ENCODE peak calls at places on chromosomes 4 and X, in ten cellular contexts. R is right cardiac atrium, S is MM.1S, T is tibial nerve, X is kidney epithelial cell, Y is brain microvascular endothelial cell, W is AG10803, D is sigmoid colon, A is GM23248, E is heart left ventricle. N is an unnamed sample.

GRCh38 chr4:112036881-112037280 is 108.4 kb upstream of the FAM241A start:
- DNase-seq in R (no peak), S (no peak), T (no peak), X (no peak), Y (no peak), W (peak; percentile 20), D (no peak), A (peak; percentile 35), E (no peak), N (no peak)

GRCh38 chrX:14963447-14964236 is 90.4 kb downstream of the MOSPD2 start:
- DNase-seq in R (no peak), S (no peak), T (no peak), X (peak; percentile 9), Y (peak; percentile 9), W (peak; percentile 65), D (no peak), A (peak; percentile 53), E (no peak), N (no peak)

GRCh38 chrX:105701310-105702052 is 120.9 kb upstream of the NRK start:
- DNase-seq in R (no peak), S (peak; percentile 12), T (no peak), X (no peak), Y (no peak), W (no peak), D (no peak), A (no peak), E (no peak), N (no peak)

GRCh38 chr4:153518637-153519384 is 52.7 kb downstream of the TMEM131L start:
- DNase-seq in R (no peak), S (no peak), T (no peak), X (no peak), Y (no peak), W (no peak), D (no peak), A (no peak), E (no peak), N (no peak)

GRCh38 chr4:61532324-61532723 is 332.2 kb downstream of the ADGRL3 start:
- DNase-seq in R (no peak), S (no peak), T (no peak), X (peak; percentile 39), Y (no peak), W (no peak), D (no peak), A (no peak), E (no peak), N (no peak)

GRCh38 chrX:142156567-142156966 is 48.5 kb downstream of the MAGEC2 start:
- DNase-seq in R (no peak), S (no peak), T (no peak), X (no peak), Y (no peak), W (no peak), D (no peak), A (no peak), E (no peak), N (no peak)

GRCh38 chrX:143854006-143854405 is 29.9 kb upstream of the UBE2NL start:
- DNase-seq in R (no peak), S (no peak), T (no peak), X (peak; percentile 5), Y (peak; percentile 3), W (peak; percentile 40), D (no peak), A (peak; percentile 63), E (no peak), N (no peak)

GRCh38 chr4:77451530-77451929 is 154.1 kb upstream of the CXCL13 start:
- DNase-seq in R (no peak), S (no peak), T (no peak), X (no peak), Y (no peak), W (peak; percentile 20), D (no peak), A (peak; percentile 30), E (no peak), N (no peak)

GRCh38 chr4:139704915-139705485 is 39.4 kb downstream of the MGST2 start:
- DNase-seq in R (no peak), S (no peak), T (no peak), X (no peak), Y (peak; percentile 19), W (no peak), D (no peak), A (peak; percentile 8), E (no peak), N (no peak)

GRCh38 chr4:157727163-157727562 is 445.7 kb downstream of the GASK1B start:
- DNase-seq in R (no peak), S (no peak), T (no peak), X (no peak), Y (no peak), W (no peak), D (no peak), A (no peak), E (no peak), N (no peak)

GRCh38 chrX:154002215-154002719 is 17.4 kb downstream of the IRAK1 start:
- DNase-seq in R (no peak), S (peak; percentile 67), T (no peak), X (peak; percentile 55), Y (no peak), W (peak; percentile 86), D (no peak), A (peak; percentile 92), E (no peak), N (no peak)

DNA sequence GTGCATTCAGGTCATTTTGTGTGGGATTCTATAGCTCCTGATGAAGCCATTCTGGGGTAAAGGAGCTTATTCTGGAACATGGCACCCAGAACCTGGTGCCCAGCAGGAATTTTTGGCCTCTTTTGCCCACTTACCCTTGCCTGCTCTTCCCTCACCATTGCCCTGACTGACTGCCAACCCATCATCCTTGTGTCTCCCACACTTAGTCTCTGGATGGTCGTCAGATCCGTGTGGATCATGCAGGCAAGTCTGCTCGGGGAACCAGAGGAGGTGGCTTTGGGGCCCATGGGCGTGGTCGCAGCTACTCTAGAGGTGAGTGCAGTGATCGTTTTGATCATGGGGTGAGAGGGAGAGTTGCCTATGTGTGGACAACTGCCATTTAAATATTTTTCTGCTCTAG is 1.8 kb downstream of the RBM3 start:
- DNase-seq in R (no peak), S (no peak), T (no peak), X (no peak), Y (no peak), W (no peak), D (no peak), A (no peak), E (no peak), N (no peak)
- H3K4me3 ChIP-seq in R (no peak overlapping the region), S (peak overlapping the region; percentile 99), T (peak overlapping the region; percentile 79), X (peak overlapping the region; percentile 67), Y (peak overlapping the region; percentile 80), W (peak overlapping the region; percentile 90), D (peak overlapping the region; percentile 72), A (peak overlapping the region; percentile 100), E (peak overlapping the region; percentile 42), N (peak overlapping the region; percentile 95)

GRCh38 chr4:185470503-185471195 is 884 bp downstream of the CCDC110 start:
- DNase-seq in R (peak; percentile 62), S (peak; percentile 56), T (peak; percentile 28), X (no peak), Y (peak; percentile 4), W (peak; percentile 12), D (peak; percentile 86), A (peak; percentile 60), E (peak; percentile 48), N (peak; percentile 15)
- H3K4me3 ChIP-seq in R (peak overlapping the region; percentile 67), S (peak overlapping the region; percentile 96), T (peak overlapping the region; percentile 99), X (peak overlapping the region; percentile 47), Y (peak overlapping the region; percentile 75), W (peak overlapping the region; percentile 69), D (peak overlapping the region; percentile 88), A (peak overlapping the region; percentile 81), E (peak overlapping the region; percentile 42), N (peak overlapping the region; percentile 60)

DNA sequence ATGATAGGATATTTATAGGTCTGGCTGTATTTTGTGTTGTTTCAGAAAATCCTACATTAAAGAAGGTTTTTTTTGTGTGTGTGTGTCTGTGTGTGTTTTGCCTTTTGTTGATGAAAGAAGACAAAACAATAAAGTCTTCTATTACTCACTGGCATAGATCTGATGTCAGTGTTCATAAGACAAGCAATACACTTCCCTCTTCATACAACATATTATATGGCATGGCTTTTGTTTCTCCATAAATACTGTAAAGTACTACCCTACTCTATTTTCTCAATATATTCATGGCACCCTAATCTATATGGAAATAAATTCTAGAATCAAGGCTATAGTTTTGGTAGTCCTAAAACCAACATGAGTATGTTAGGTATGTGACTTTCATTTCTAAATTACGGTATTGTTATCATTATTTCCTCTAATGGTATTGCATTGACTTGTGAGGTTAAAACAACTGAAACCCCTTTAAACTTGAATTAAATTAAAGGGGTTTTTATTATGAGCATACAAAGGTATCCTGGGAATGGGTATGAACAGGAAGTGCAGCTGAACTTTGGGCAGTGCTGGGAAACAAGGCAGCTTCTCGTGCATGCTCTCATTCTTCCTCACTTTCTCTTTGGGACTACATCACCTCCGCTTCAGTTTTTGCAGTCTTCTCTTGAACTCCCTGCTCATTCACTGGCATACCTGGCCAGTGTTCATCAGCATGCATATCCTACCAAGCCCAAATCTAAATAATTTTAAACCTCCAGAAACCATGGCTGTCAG is 70.5 kb upstream of the PRSS48 start:
- DNase-seq in R (no peak), S (no peak), T (no peak), X (no peak), Y (no peak), W (no peak), D (no peak), A (no peak), E (no peak), N (no peak)
- H3K4me3 ChIP-seq in R (no peak overlapping the region), S (no peak overlapping the region), T (no peak overlapping the region), X (no peak overlapping the region), Y (no peak overlapping the region), W (no peak overlapping the region), D (no peak overlapping the region), A (no peak overlapping the region), E (no peak overlapping the region), N (no peak overlapping the region)

GRCh38 chr4:55121246-55121645 is 4.1 kb downstream of the KDR start:
- DNase-seq in R (no peak), S (no peak), T (no peak), X (no peak), Y (no peak), W (no peak), D (no peak), A (no peak), E (no peak), N (no peak)

GRCh38 chr4:55124337-55125076 is 888 bp downstream of the KDR start:
- DNase-seq in R (peak; percentile 34), S (no peak), T (no peak), X (no peak), Y (peak; percentile 5), W (no peak), D (no peak), A (peak; percentile 13), E (peak; percentile 15), N (no peak)

GRCh38 chr4:55123791-55124190 is 1.6 kb downstream of the KDR start:
- DNase-seq in R (no peak), S (no peak), T (no peak), X (no peak), Y (no peak), W (no peak), D (no peak), A (no peak), E (no peak), N (no peak)

GRCh38 chr4:55125087-55125721 is at the start of gene KDR:
- DNase-seq in R (peak; percentile 43), S (no peak), T (no peak), X (no peak), Y (peak; percentile 42), W (peak; percentile 8), D (no peak), A (peak; percentile 51), E (peak; percentile 72), N (no peak)

DNA sequence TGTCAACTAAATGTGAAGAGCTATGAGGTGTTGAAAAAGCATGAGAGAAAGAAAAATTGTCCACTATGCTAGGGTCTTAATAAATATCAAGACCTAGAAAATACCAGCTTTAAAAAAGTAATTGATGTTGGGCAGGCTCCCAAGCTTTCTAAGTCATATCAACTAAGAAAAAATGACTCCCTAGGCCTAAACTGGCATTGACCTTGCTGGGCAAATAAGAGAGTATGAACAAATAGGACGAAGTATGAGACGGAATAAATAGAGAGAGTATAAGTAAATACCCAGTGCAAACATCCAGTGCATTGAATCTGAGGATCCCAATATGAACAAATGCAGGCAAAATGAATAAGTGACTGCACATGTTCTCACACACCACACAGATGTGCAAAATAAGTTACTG is 3.2 kb downstream of the KDR start:
- DNase-seq in R (no peak), S (no peak), T (no peak), X (no peak), Y (no peak), W (no peak), D (no peak), A (no peak), E (no peak), N (no peak)
- H3K4me3 ChIP-seq in R (peak overlapping the region; percentile 82), S (no peak overlapping the region), T (peak overlapping the region; percentile 69), X (no peak overlapping the region), Y (no peak overlapping the region), W (no peak overlapping the region), D (no peak overlapping the region), A (no peak overlapping the region), E (peak overlapping the region; percentile 2), N (no peak overlapping the region)

N was measured in HAP-1.